ENCODE peak calls at places on chromosomes 2 and 18, in seven cellular contexts. One of them, this sample, is unnamed.

GRCh38 chr2:27320958-27321543 is 1.8 kb downstream of the MPV17 start:
- DNase-seq in activated T-cell treated with anti-CD3 and anti-CD28 coated beads for 4 hours: no peak
- DNase-seq in central memory CD4-positive, alpha-beta T cell: no peak
- DNase-seq in NCI-H1694: no peak
- DNase-seq in AML-193: no peak
- DNase-seq in OCI-LY7: no peak
- DNase-seq in fibroblast of mammary gland: peak; percentile 100
- DNase-seq in this sample: peak; percentile 98

GRCh38 chr2:59266453-59266852 is 1025.3 kb upstream of the FANCL start:
- DNase-seq in activated T-cell treated with anti-CD3 and anti-CD28 coated beads for 4 hours: no peak
- DNase-seq in central memory CD4-positive, alpha-beta T cell: no peak
- DNase-seq in NCI-H1694: no peak
- DNase-seq in AML-193: no peak
- DNase-seq in OCI-LY7: no peak
- DNase-seq in fibroblast of mammary gland: no peak
- DNase-seq in this sample: no peak

GRCh38 chr2:27920148-27920885 is 29.8 kb downstream of the BABAM2 start:
- DNase-seq in activated T-cell treated with anti-CD3 and anti-CD28 coated beads for 4 hours: no peak
- DNase-seq in central memory CD4-positive, alpha-beta T cell: peak; percentile 70
- DNase-seq in NCI-H1694: no peak
- DNase-seq in AML-193: peak; percentile 65
- DNase-seq in OCI-LY7: no peak
- DNase-seq in fibroblast of mammary gland: peak; percentile 78
- DNase-seq in this sample: peak; percentile 26

GRCh38 chr2:567865-568638 is 109.2 kb downstream of the TMEM18 start:
- DNase-seq in activated T-cell treated with anti-CD3 and anti-CD28 coated beads for 4 hours: no peak
- DNase-seq in central memory CD4-positive, alpha-beta T cell: no peak
- DNase-seq in NCI-H1694: no peak
- DNase-seq in AML-193: no peak
- DNase-seq in OCI-LY7: no peak
- DNase-seq in fibroblast of mammary gland: peak; percentile 73
- DNase-seq in this sample: no peak

GRCh38 chr2:219294356-219295351 is 14.5 kb downstream of the PTPRN start:
- DNase-seq in activated T-cell treated with anti-CD3 and anti-CD28 coated beads for 4 hours: peak; percentile 83
- DNase-seq in central memory CD4-positive, alpha-beta T cell: peak; percentile 86
- DNase-seq in NCI-H1694: peak; percentile 54
- DNase-seq in AML-193: peak; percentile 62
- DNase-seq in OCI-LY7: peak; percentile 92
- DNase-seq in fibroblast of mammary gland: peak; percentile 66
- DNase-seq in this sample: peak; percentile 40

GRCh38 chr2:10046899-10047298 is 3.5 kb downstream of the KLF11 start:
- DNase-seq in activated T-cell treated with anti-CD3 and anti-CD28 coated beads for 4 hours: no peak
- DNase-seq in central memory CD4-positive, alpha-beta T cell: no peak
- DNase-seq in NCI-H1694: no peak
- DNase-seq in AML-193: no peak
- DNase-seq in OCI-LY7: no peak
- DNase-seq in fibroblast of mammary gland: no peak
- DNase-seq in this sample: no peak

GRCh38 chr2:208142255-208142924 is 3.6 kb downstream of the CRYGB start:
- DNase-seq in activated T-cell treated with anti-CD3 and anti-CD28 coated beads for 4 hours: no peak
- DNase-seq in central memory CD4-positive, alpha-beta T cell: no peak
- DNase-seq in NCI-H1694: peak; percentile 59
- DNase-seq in AML-193: no peak
- DNase-seq in OCI-LY7: no peak
- DNase-seq in fibroblast of mammary gland: peak; percentile 12
- DNase-seq in this sample: peak; percentile 3

GRCh38 chr18:76963951-76964350 is 141.6 kb downstream of the ZNF236 start:
- DNase-seq in activated T-cell treated with anti-CD3 and anti-CD28 coated beads for 4 hours: no peak
- DNase-seq in central memory CD4-positive, alpha-beta T cell: no peak
- DNase-seq in NCI-H1694: no peak
- DNase-seq in AML-193: no peak
- DNase-seq in OCI-LY7: no peak
- DNase-seq in fibroblast of mammary gland: no peak
- DNase-seq in this sample: no peak

GRCh38 chr2:165938237-165938636 is 15.3 kb downstream of the TTC21B start:
- DNase-seq in activated T-cell treated with anti-CD3 and anti-CD28 coated beads for 4 hours: no peak
- DNase-seq in central memory CD4-positive, alpha-beta T cell: no peak
- DNase-seq in NCI-H1694: no peak
- DNase-seq in AML-193: no peak
- DNase-seq in OCI-LY7: no peak
- DNase-seq in fibroblast of mammary gland: no peak
- DNase-seq in this sample: no peak

GRCh38 chr2:207111757-207112156 is 54.0 kb downstream of the KLF7 start:
- DNase-seq in activated T-cell treated with anti-CD3 and anti-CD28 coated beads for 4 hours: no peak
- DNase-seq in central memory CD4-positive, alpha-beta T cell: no peak
- DNase-seq in NCI-H1694: no peak
- DNase-seq in AML-193: no peak
- DNase-seq in OCI-LY7: no peak
- DNase-seq in fibroblast of mammary gland: no peak
- DNase-seq in this sample: no peak

GRCh38 chr2:150997702-150998480 is 263.8 kb downstream of the RBM43 start:
- DNase-seq in activated T-cell treated with anti-CD3 and anti-CD28 coated beads for 4 hours: no peak
- DNase-seq in central memory CD4-positive, alpha-beta T cell: no peak
- DNase-seq in NCI-H1694: peak; percentile 28
- DNase-seq in AML-193: no peak
- DNase-seq in OCI-LY7: no peak
- DNase-seq in fibroblast of mammary gland: peak; percentile 69
- DNase-seq in this sample: no peak

GRCh38 chr2:15115786-15116185 is 445.3 kb downstream of the NBAS start:
- DNase-seq in activated T-cell treated with anti-CD3 and anti-CD28 coated beads for 4 hours: no peak
- DNase-seq in central memory CD4-positive, alpha-beta T cell: no peak
- DNase-seq in NCI-H1694: no peak
- DNase-seq in AML-193: peak; percentile 96
- DNase-seq in OCI-LY7: no peak
- DNase-seq in fibroblast of mammary gland: no peak
- DNase-seq in this sample: no peak

GRCh38 chr2:62343636-62344349 is 147.9 kb downstream of the B3GNT2 start:
- DNase-seq in activated T-cell treated with anti-CD3 and anti-CD28 coated beads for 4 hours: no peak
- DNase-seq in central memory CD4-positive, alpha-beta T cell: no peak
- DNase-seq in NCI-H1694: no peak
- DNase-seq in AML-193: no peak
- DNase-seq in OCI-LY7: no peak
- DNase-seq in fibroblast of mammary gland: no peak
- DNase-seq in this sample: no peak

GRCh38 chr2:196840171-196840570 is 31.0 kb upstream of the C2orf66 start:
- DNase-seq in activated T-cell treated with anti-CD3 and anti-CD28 coated beads for 4 hours: no peak
- DNase-seq in central memory CD4-positive, alpha-beta T cell: no peak
- DNase-seq in NCI-H1694: no peak
- DNase-seq in AML-193: no peak
- DNase-seq in OCI-LY7: no peak
- DNase-seq in fibroblast of mammary gland: no peak
- DNase-seq in this sample: no peak

GRCh38 chr2:98870516-98871158 is 65.4 kb downstream of the CRACDL start:
- DNase-seq in activated T-cell treated with anti-CD3 and anti-CD28 coated beads for 4 hours: no peak
- DNase-seq in central memory CD4-positive, alpha-beta T cell: no peak
- DNase-seq in NCI-H1694: no peak
- DNase-seq in AML-193: no peak
- DNase-seq in OCI-LY7: no peak
- DNase-seq in fibroblast of mammary gland: no peak
- DNase-seq in this sample: no peak

GRCh38 chr18:13629841-13630747 is 96.3 kb downstream of the FAM210A start:
- DNase-seq in activated T-cell treated with anti-CD3 and anti-CD28 coated beads for 4 hours: peak; percentile 27
- DNase-seq in central memory CD4-positive, alpha-beta T cell: peak; percentile 37
- DNase-seq in NCI-H1694: peak; percentile 55
- DNase-seq in AML-193: peak; percentile 55
- DNase-seq in OCI-LY7: peak; percentile 82
- DNase-seq in fibroblast of mammary gland: peak; percentile 60
- DNase-seq in this sample: peak; percentile 40

GRCh38 chr2:204533629-204534370 is 11.5 kb upstream of the PARD3B start:
- DNase-seq in activated T-cell treated with anti-CD3 and anti-CD28 coated beads for 4 hours: no peak
- DNase-seq in central memory CD4-positive, alpha-beta T cell: no peak
- DNase-seq in NCI-H1694: no peak
- DNase-seq in AML-193: no peak
- DNase-seq in OCI-LY7: no peak
- DNase-seq in fibroblast of mammary gland: peak; percentile 23
- DNase-seq in this sample: no peak

GRCh38 chr18:3248062-3248669 is 565 bp downstream of the MYL12A start:
- DNase-seq in activated T-cell treated with anti-CD3 and anti-CD28 coated beads for 4 hours: peak; percentile 11
- DNase-seq in central memory CD4-positive, alpha-beta T cell: no peak
- DNase-seq in NCI-H1694: no peak
- DNase-seq in AML-193: no peak
- DNase-seq in OCI-LY7: peak; percentile 75
- DNase-seq in fibroblast of mammary gland: peak; percentile 45
- DNase-seq in this sample: no peak

GRCh38 chr2:218019411-218020060 is 16.7 kb upstream of the TNS1 start:
- DNase-seq in activated T-cell treated with anti-CD3 and anti-CD28 coated beads for 4 hours: no peak
- DNase-seq in central memory CD4-positive, alpha-beta T cell: no peak
- DNase-seq in NCI-H1694: no peak
- DNase-seq in AML-193: peak; percentile 20
- DNase-seq in OCI-LY7: no peak
- DNase-seq in fibroblast of mammary gland: no peak
- DNase-seq in this sample: no peak

GRCh38 chr2:238418196-238418998 is 8.3 kb upstream of the ASB1 start:
- DNase-seq in activated T-cell treated with anti-CD3 and anti-CD28 coated beads for 4 hours: no peak
- DNase-seq in central memory CD4-positive, alpha-beta T cell: no peak
- DNase-seq in NCI-H1694: no peak
- DNase-seq in AML-193: no peak
- DNase-seq in OCI-LY7: no peak
- DNase-seq in fibroblast of mammary gland: no peak
- DNase-seq in this sample: no peak

GRCh38 chr2:71544919-71545571 is 91.7 kb downstream of the DYSF start:
- DNase-seq in activated T-cell treated with anti-CD3 and anti-CD28 coated beads for 4 hours: no peak
- DNase-seq in central memory CD4-positive, alpha-beta T cell: no peak
- DNase-seq in NCI-H1694: no peak
- DNase-seq in AML-193: no peak
- DNase-seq in OCI-LY7: no peak
- DNase-seq in fibroblast of mammary gland: no peak
- DNase-seq in this sample: no peak

GRCh38 chr2:123380536-123380935 is 644.6 kb upstream of the CNTNAP5 start:
- DNase-seq in activated T-cell treated with anti-CD3 and anti-CD28 coated beads for 4 hours: no peak
- DNase-seq in central memory CD4-positive, alpha-beta T cell: no peak
- DNase-seq in NCI-H1694: no peak
- DNase-seq in AML-193: no peak
- DNase-seq in OCI-LY7: no peak
- DNase-seq in fibroblast of mammary gland: no peak
- DNase-seq in this sample: no peak

GRCh38 chr2:218026676-218027425 is 24.1 kb upstream of the TNS1 start:
- DNase-seq in activated T-cell treated with anti-CD3 and anti-CD28 coated beads for 4 hours: no peak
- DNase-seq in central memory CD4-positive, alpha-beta T cell: no peak
- DNase-seq in NCI-H1694: no peak
- DNase-seq in AML-193: no peak
- DNase-seq in OCI-LY7: no peak
- DNase-seq in fibroblast of mammary gland: no peak
- DNase-seq in this sample: no peak

GRCh38 chr2:217846321-217846743 is 156.5 kb downstream of the TNS1 start:
- DNase-seq in activated T-cell treated with anti-CD3 and anti-CD28 coated beads for 4 hours: no peak
- DNase-seq in central memory CD4-positive, alpha-beta T cell: no peak
- DNase-seq in NCI-H1694: no peak
- DNase-seq in AML-193: no peak
- DNase-seq in OCI-LY7: no peak
- DNase-seq in fibroblast of mammary gland: no peak
- DNase-seq in this sample: no peak

GRCh38 chr2:27076323-27076722 is 2.1 kb upstream of the EMILIN1 start:
- DNase-seq in activated T-cell treated with anti-CD3 and anti-CD28 coated beads for 4 hours: no peak
- DNase-seq in central memory CD4-positive, alpha-beta T cell: no peak
- DNase-seq in NCI-H1694: no peak
- DNase-seq in AML-193: no peak
- DNase-seq in OCI-LY7: no peak
- DNase-seq in fibroblast of mammary gland: no peak
- DNase-seq in this sample: no peak

GRCh38 chr2:186058604-186059003 is 320.0 kb downstream of the FSIP2 start:
- DNase-seq in activated T-cell treated with anti-CD3 and anti-CD28 coated beads for 4 hours: no peak
- DNase-seq in central memory CD4-positive, alpha-beta T cell: no peak
- DNase-seq in NCI-H1694: no peak
- DNase-seq in AML-193: no peak
- DNase-seq in OCI-LY7: no peak
- DNase-seq in fibroblast of mammary gland: no peak
- DNase-seq in this sample: no peak

GRCh38 chr2:110873056-110873502 is 140.7 kb downstream of the ACOXL start:
- DNase-seq in activated T-cell treated with anti-CD3 and anti-CD28 coated beads for 4 hours: no peak
- DNase-seq in central memory CD4-positive, alpha-beta T cell: no peak
- DNase-seq in NCI-H1694: no peak
- DNase-seq in AML-193: no peak
- DNase-seq in OCI-LY7: no peak
- DNase-seq in fibroblast of mammary gland: no peak
- DNase-seq in this sample: no peak

GRCh38 chr2:210546424-210547223 is 9.8 kb upstream of the CPS1 start:
- DNase-seq in activated T-cell treated with anti-CD3 and anti-CD28 coated beads for 4 hours: no peak
- DNase-seq in central memory CD4-positive, alpha-beta T cell: no peak
- DNase-seq in NCI-H1694: no peak
- DNase-seq in AML-193: no peak
- DNase-seq in OCI-LY7: no peak
- DNase-seq in fibroblast of mammary gland: no peak
- DNase-seq in this sample: no peak

GRCh38 chr2:209757200-209757599 is 14.4 kb upstream of the UNC80 start:
- DNase-seq in activated T-cell treated with anti-CD3 and anti-CD28 coated beads for 4 hours: no peak
- DNase-seq in central memory CD4-positive, alpha-beta T cell: no peak
- DNase-seq in NCI-H1694: no peak
- DNase-seq in AML-193: no peak
- DNase-seq in OCI-LY7: no peak
- DNase-seq in fibroblast of mammary gland: no peak
- DNase-seq in this sample: no peak

GRCh38 chr18:47545613-47546012 is 294.2 kb upstream of the SKOR2 start:
- DNase-seq in activated T-cell treated with anti-CD3 and anti-CD28 coated beads for 4 hours: no peak
- DNase-seq in central memory CD4-positive, alpha-beta T cell: no peak
- DNase-seq in NCI-H1694: no peak
- DNase-seq in AML-193: no peak
- DNase-seq in OCI-LY7: no peak
- DNase-seq in fibroblast of mammary gland: no peak
- DNase-seq in this sample: no peak

GRCh38 chr2:127047716-127048617 is 59.0 kb downstream of the BIN1 start:
- DNase-seq in activated T-cell treated with anti-CD3 and anti-CD28 coated beads for 4 hours: no peak
- DNase-seq in central memory CD4-positive, alpha-beta T cell: no peak
- DNase-seq in NCI-H1694: no peak
- DNase-seq in AML-193: no peak
- DNase-seq in OCI-LY7: no peak
- DNase-seq in fibroblast of mammary gland: no peak
- DNase-seq in this sample: no peak

GRCh38 chr2:217789736-217790181 is 213.0 kb downstream of the TNS1 start:
- DNase-seq in activated T-cell treated with anti-CD3 and anti-CD28 coated beads for 4 hours: no peak
- DNase-seq in central memory CD4-positive, alpha-beta T cell: no peak
- DNase-seq in NCI-H1694: no peak
- DNase-seq in AML-193: no peak
- DNase-seq in OCI-LY7: no peak
- DNase-seq in fibroblast of mammary gland: no peak
- DNase-seq in this sample: no peak

GRCh38 chr18:48957616-48958015 is 6.9 kb upstream of the SMAD7 start:
- DNase-seq in activated T-cell treated with anti-CD3 and anti-CD28 coated beads for 4 hours: no peak
- DNase-seq in central memory CD4-positive, alpha-beta T cell: no peak
- DNase-seq in NCI-H1694: no peak
- DNase-seq in AML-193: no peak
- DNase-seq in OCI-LY7: no peak
- DNase-seq in fibroblast of mammary gland: no peak
- DNase-seq in this sample: no peak

GRCh38 chr2:27420996-27421395 is 7.4 kb upstream of the NRBP1 start:
- DNase-seq in activated T-cell treated with anti-CD3 and anti-CD28 coated beads for 4 hours: no peak
- DNase-seq in central memory CD4-positive, alpha-beta T cell: no peak
- DNase-seq in NCI-H1694: no peak
- DNase-seq in AML-193: no peak
- DNase-seq in OCI-LY7: no peak
- DNase-seq in fibroblast of mammary gland: no peak
- DNase-seq in this sample: no peak

GRCh38 chr2:120246546-120247300 is 5.9 kb upstream of the RALB start:
- DNase-seq in activated T-cell treated with anti-CD3 and anti-CD28 coated beads for 4 hours: no peak
- DNase-seq in central memory CD4-positive, alpha-beta T cell: no peak
- DNase-seq in NCI-H1694: no peak
- DNase-seq in AML-193: no peak
- DNase-seq in OCI-LY7: no peak
- DNase-seq in fibroblast of mammary gland: no peak
- DNase-seq in this sample: no peak

GRCh38 chr18:53004798-53005197 is 664.8 kb downstream of the DCC start:
- DNase-seq in activated T-cell treated with anti-CD3 and anti-CD28 coated beads for 4 hours: no peak
- DNase-seq in central memory CD4-positive, alpha-beta T cell: no peak
- DNase-seq in NCI-H1694: no peak
- DNase-seq in AML-193: no peak
- DNase-seq in OCI-LY7: no peak
- DNase-seq in fibroblast of mammary gland: no peak
- DNase-seq in this sample: no peak